ENCODE peak calls at places on chromosomes 13 and 19, in six cellular contexts. One of them, this sample, is unnamed.

GRCh38 chr13:110361365-110361911 is 54.4 kb downstream of the COL4A2 start:
- DNase-seq in HL-60: no peak
- DNase-seq in CD8-positive, alpha-beta memory T cell: no peak
- DNase-seq in RCC 7860: no peak
- DNase-seq in GM04504: no peak
- DNase-seq in ELR: no peak
- DNase-seq in this sample: no peak

GRCh38 chr19:41861098-41861768 is 1.2 kb downstream of the RPS19 start:
- DNase-seq in ELR: no peak
- DNase-seq in CD8-positive, alpha-beta memory T cell: no peak
- DNase-seq in GM04504: no peak
- DNase-seq in HL-60: peak
- DNase-seq in RCC 7860: no peak
- DNase-seq in this sample: no peak

GRCh38 chr19:3024509-3024869 is 4.6 kb downstream of the TLE2 start:
- DNase-seq in HL-60: no peak
- DNase-seq in CD8-positive, alpha-beta memory T cell: no peak
- DNase-seq in GM04504: no peak
- DNase-seq in RCC 7860: no peak
- DNase-seq in ELR: no peak
- DNase-seq in this sample: peak

GRCh38 chr13:50441141-50441540 is 402.4 kb downstream of the DLEU7 start:
- DNase-seq in GM04504: no peak
- DNase-seq in ELR: no peak
- DNase-seq in HL-60: no peak
- DNase-seq in CD8-positive, alpha-beta memory T cell: no peak
- DNase-seq in RCC 7860: no peak
- DNase-seq in this sample: no peak

GRCh38 chr13:23322353-23323336 is 110.9 kb downstream of the SACS start:
- DNase-seq in RCC 7860: no peak
- DNase-seq in ELR: no peak
- DNase-seq in HL-60: no peak
- DNase-seq in GM04504: no peak
- DNase-seq in CD8-positive, alpha-beta memory T cell: no peak
- DNase-seq in this sample: no peak

GRCh38 chr19:33412617-33413425 is 39.3 kb downstream of the CEBPG start:
- DNase-seq in ELR: no peak
- DNase-seq in CD8-positive, alpha-beta memory T cell: no peak
- DNase-seq in RCC 7860: no peak
- DNase-seq in GM04504: no peak
- DNase-seq in HL-60: no peak
- DNase-seq in this sample: no peak

GRCh38 chr19:36526581-36526980 is 1.5 kb downstream of the ZNF260 start:
- DNase-seq in HL-60: no peak
- DNase-seq in ELR: peak
- DNase-seq in CD8-positive, alpha-beta memory T cell: no peak
- DNase-seq in GM04504: no peak
- DNase-seq in RCC 7860: no peak
- DNase-seq in this sample: no peak

GRCh38 chr19:14683439-14683838 is 6.4 kb upstream of the ZNF333 start:
- DNase-seq in RCC 7860: no peak
- DNase-seq in ELR: no peak
- DNase-seq in CD8-positive, alpha-beta memory T cell: no peak
- DNase-seq in HL-60: peak
- DNase-seq in GM04504: no peak
- DNase-seq in this sample: no peak

GRCh38 chr19:16587031-16588023 is 15.1 kb upstream of the SLC35E1 start:
- DNase-seq in ELR: peak
- DNase-seq in GM04504: no peak
- DNase-seq in CD8-positive, alpha-beta memory T cell: peak
- DNase-seq in RCC 7860: no peak
- DNase-seq in HL-60: peak
- DNase-seq in this sample: peak

GRCh38 chr19:2488942-2489731 is 13.2 kb downstream of the GADD45B start:
- DNase-seq in ELR: peak
- DNase-seq in CD8-positive, alpha-beta memory T cell: no peak
- DNase-seq in GM04504: no peak
- DNase-seq in RCC 7860: peak
- DNase-seq in HL-60: no peak
- DNase-seq in this sample: peak

GRCh38 chr19:30535011-30535410 is 162.8 kb downstream of the ZNF536 start:
- DNase-seq in ELR: no peak
- DNase-seq in CD8-positive, alpha-beta memory T cell: no peak
- DNase-seq in GM04504: peak
- DNase-seq in HL-60: no peak
- DNase-seq in RCC 7860: no peak
- DNase-seq in this sample: peak

GRCh38 chr19:41510484-41510883 is 65.5 kb upstream of the CEACAM21 start:
- DNase-seq in GM04504: no peak
- DNase-seq in CD8-positive, alpha-beta memory T cell: no peak
- DNase-seq in RCC 7860: no peak
- DNase-seq in ELR: no peak
- DNase-seq in HL-60: no peak
- DNase-seq in this sample: no peak

GRCh38 chr19:47430041-47430802 is 10.9 kb upstream of the MEIS3 start:
- DNase-seq in GM04504: no peak
- DNase-seq in HL-60: no peak
- DNase-seq in CD8-positive, alpha-beta memory T cell: no peak
- DNase-seq in RCC 7860: no peak
- DNase-seq in ELR: peak
- DNase-seq in this sample: peak

GRCh38 chr19:58181902-58182576 is 822 bp upstream of the ZNF274 start:
- DNase-seq in ELR: peak
- DNase-seq in CD8-positive, alpha-beta memory T cell: peak
- DNase-seq in GM04504: no peak
- DNase-seq in RCC 7860: peak
- DNase-seq in HL-60: peak
- DNase-seq in this sample: peak

GRCh38 chr19:1026189-1027019 is at the start of gene CNN2:
- DNase-seq in ELR: peak
- DNase-seq in HL-60: no peak
- DNase-seq in GM04504: no peak
- DNase-seq in CD8-positive, alpha-beta memory T cell: peak
- DNase-seq in RCC 7860: peak
- DNase-seq in this sample: peak

GRCh38 chr19:39381910-39382611 is 8.8 kb downstream of the PAF1 start:
- DNase-seq in CD8-positive, alpha-beta memory T cell: no peak
- DNase-seq in ELR: no peak
- DNase-seq in HL-60: no peak
- DNase-seq in RCC 7860: no peak
- DNase-seq in GM04504: no peak
- DNase-seq in this sample: no peak

GRCh38 chr13:58921129-58921528 is 1242.6 kb downstream of the DIAPH3 start:
- DNase-seq in CD8-positive, alpha-beta memory T cell: no peak
- DNase-seq in RCC 7860: no peak
- DNase-seq in GM04504: no peak
- DNase-seq in HL-60: no peak
- DNase-seq in ELR: no peak
- DNase-seq in this sample: no peak